ENCODE peak calls at places on chromosomes 1 and 21, in ten cellular contexts. P is stimulated activated CD8-positive, alpha-beta memory T cell treated with anti-CD3 and anti-CD28 coated beads, Interleukin-12 subunit alpha, Interleukin-12 subunit beta, amount 100 ng/mL, for 1 hour; Y is HCEC 1CT; E is activated CD4-positive, alpha-beta T cell treated with anti-CD3 and anti-CD28 coated beads for 36 hours; I is heart right ventricle; N is NT2/D1; D is activated naive CD4-positive, alpha-beta T cell treated with anti-CD3 and anti-CD28 coated beads, Interleukin-2, amount 10 ng/mL, durations not matched to agents 7 days and 5 days; W is NCI-H1417; K is left ventricle myocardium inferior; Z is iris pigment epithelial cell. T is an unnamed sample.

GRCh38 chr1:75341537-75341936 is 207.3 kb downstream of the LHX8 start:
- DNase-seq in N (no peak), Z (no peak), Y (no peak), K (no peak), P (no peak), I (no peak), E (no peak), W (no peak), D (no peak), T (no peak)

GRCh38 chr1:18341291-18342058 is 139.3 kb upstream of the KLHDC7A start:
- DNase-seq in I (no peak), P (no peak), D (no peak), W (no peak), Z (no peak), E (no peak), Y (no peak), N (no peak), K (no peak), T (no peak)

GRCh38 chr1:64823691-64824476 is 79.0 kb downstream of the RAVER2 start:
- DNase-seq in K (peak), D (peak), I (no peak), Z (peak), Y (peak), W (peak), E (peak), P (peak), N (peak), T (peak)

GRCh38 chr1:87334351-87335174 is 5.9 kb downstream of the LMO4 start:
- DNase-seq in K (no peak), Y (peak), Z (peak), P (no peak), I (peak), W (peak), N (peak), E (peak), D (peak), T (no peak)

GRCh38 chr1:164991763-164992162 is 364.8 kb downstream of the LMX1A start:
- DNase-seq in I (no peak), D (no peak), N (no peak), K (no peak), E (no peak), Y (no peak), Z (no peak), W (no peak), P (no peak), T (no peak)

GRCh38 chr1:48803474-48803873 is 26.8 kb upstream of the BEND5 start:
- DNase-seq in K (no peak), D (no peak), Z (no peak), E (no peak), N (no peak), P (no peak), Y (no peak), W (no peak), I (no peak), T (no peak)

GRCh38 chr1:81349194-81349965 is 451.4 kb upstream of the ADGRL2 start:
- DNase-seq in N (peak), P (no peak), Y (no peak), E (no peak), D (no peak), K (no peak), W (no peak), I (no peak), Z (no peak), T (no peak)

GRCh38 chr1:9475061-9475627 is 64.1 kb upstream of the SLC25A33 start:
- DNase-seq in K (no peak), I (no peak), P (no peak), Z (no peak), N (no peak), W (no peak), Y (no peak), D (no peak), E (no peak), T (no peak)

GRCh38 chr21:28943631-28944030 is 49.0 kb downstream of the LTN1 start:
- DNase-seq in I (no peak), K (no peak), N (no peak), Z (peak), P (no peak), W (no peak), D (no peak), Y (peak), E (no peak), T (no peak)

GRCh38 chr1:66013371-66013770 is 220.7 kb downstream of the PDE4B start:
- DNase-seq in W (no peak), N (no peak), Z (no peak), P (no peak), I (no peak), Y (no peak), E (no peak), K (no peak), D (no peak), T (no peak)

GRCh38 chr1:56934400-56935080 is 31.3 kb downstream of the C8B start:
- DNase-seq in Y (peak), I (no peak), P (no peak), N (peak), D (no peak), K (no peak), Z (no peak), W (no peak), E (no peak), T (no peak)

GRCh38 chr1:198443374-198444233 is 96.9 kb downstream of the ATP6V1G3 start:
- DNase-seq in I (no peak), P (no peak), D (no peak), W (no peak), K (no peak), N (no peak), E (no peak), Z (peak), Y (peak), T (no peak)

GRCh38 chr1:235958021-235958420 is 91.3 kb upstream of the LYST start:
- DNase-seq in Z (no peak), K (no peak), D (no peak), W (no peak), E (no peak), Y (no peak), N (no peak), P (no peak), I (no peak), T (no peak)

GRCh38 chr1:212655668-212656440 is 43.8 kb downstream of the BATF3 start:
- DNase-seq in I (no peak), E (no peak), W (peak), N (peak), Y (peak), P (no peak), Z (peak), K (no peak), D (no peak), T (no peak)

GRCh38 chr1:23475134-23475628 is 8.8 kb downstream of the ASAP3 start:
- DNase-seq in Z (peak), P (no peak), D (no peak), K (no peak), Y (peak), I (no peak), N (no peak), W (no peak), E (no peak), T (no peak)

GRCh38 chr1:58149266-58149812 is 397.2 kb downstream of the OMA1 start:
- DNase-seq in D (no peak), P (no peak), N (no peak), Y (no peak), K (no peak), I (no peak), Z (no peak), E (no peak), W (peak), T (no peak)

GRCh38 chr1:2498648-2499047 is 22.6 kb downstream of the PLCH2 start:
- DNase-seq in P (no peak), K (no peak), I (no peak), Y (no peak), N (no peak), Z (no peak), E (no peak), D (no peak), W (no peak), T (no peak)

GRCh38 chr1:9629445-9630201 is 21.9 kb upstream of the PIK3CD start:
- DNase-seq in Y (no peak), Z (no peak), N (no peak), I (peak), P (no peak), K (peak), W (no peak), D (peak), E (peak), T (no peak)

GRCh38 chr1:116711061-116711582 is 43.1 kb upstream of the CD2 start:
- DNase-seq in K (no peak), N (no peak), P (no peak), W (peak), Z (no peak), E (peak), I (no peak), Y (no peak), D (no peak), T (no peak)

GRCh38 chr1:183652107-183652506 is 1.0 kb downstream of the APOBEC4 start:
- DNase-seq in I (no peak), E (peak), K (no peak), D (no peak), W (no peak), N (no peak), Z (no peak), Y (no peak), P (no peak), T (no peak)

GRCh38 chr1:77544845-77545244 is 137.6 kb downstream of the ZZZ3 start:
- DNase-seq in W (no peak), D (no peak), Y (no peak), Z (no peak), N (no peak), I (no peak), K (no peak), P (no peak), E (no peak), T (no peak)

GRCh38 chr1:12478612-12478985 is 139.4 kb downstream of the DHRS3 start:
- DNase-seq in N (no peak), W (no peak), K (no peak), I (no peak), P (no peak), Y (no peak), E (peak), D (peak), Z (no peak), T (no peak)

GRCh38 chr1:116508984-116509980 is 61.5 kb downstream of the CD58 start:
- DNase-seq in E (peak), Y (peak), P (no peak), N (no peak), D (no peak), K (no peak), Z (peak), I (no peak), W (no peak), T (no peak)

GRCh38 chr1:150512846-150513245 is 2.7 kb upstream of the FALEC start:
- DNase-seq in Z (no peak), N (no peak), Y (peak), K (no peak), I (no peak), W (no peak), P (no peak), D (no peak), E (no peak), T (no peak)

GRCh38 chr1:22731924-22732522 is 21.4 kb downstream of the EPHB2 start:
- DNase-seq in D (no peak), K (no peak), E (no peak), I (no peak), Y (peak), P (no peak), W (no peak), N (no peak), Z (no peak), T (no peak)

GRCh38 chr1:227370463-227371254 is 52.4 kb upstream of the CDC42BPA start:
- DNase-seq in P (no peak), K (no peak), Y (no peak), Z (peak), I (no peak), N (no peak), W (no peak), E (no peak), D (no peak), T (no peak)

GRCh38 chr1:16048573-16049189 is 5.1 kb downstream of the CLCNKB start:
- DNase-seq in K (peak), Y (no peak), W (peak), D (peak), I (peak), N (peak), Z (peak), E (peak), P (no peak), T (peak)

GRCh38 chr21:14880922-14881321 is 183.9 kb downstream of the NRIP1 start:
- DNase-seq in Z (peak), K (no peak), Y (peak), E (no peak), I (no peak), W (no peak), N (no peak), D (no peak), P (no peak), T (no peak)

GRCh38 chr1:16981269-16981849 is 939 bp upstream of the MFAP2 start:
- DNase-seq in D (no peak), E (no peak), N (no peak), K (no peak), Z (peak), P (no peak), I (no peak), Y (peak), W (no peak), T (no peak)